ENCODE peak calls at places on chromosomes 4 and X, in seven cellular contexts. L, N, W, C, D, R and U are unnamed samples.

GRCh38 chr4:155667538-155668511 is 1.2 kb downstream of the GUCY1A1 start:
- DNase-seq in W (no peak), L (peak; percentile 40), R (peak; percentile 67), N (peak; percentile 46), D (peak; percentile 4), C (peak; percentile 57), U (peak; percentile 42)

GRCh38 chrX:9135901-9136510 is 102.1 kb upstream of the FAM9B start:
- DNase-seq in R (no peak), N (no peak), W (no peak), D (no peak), C (no peak), L (no peak), U (no peak)

GRCh38 chrX:40938418-40938817 is 146.8 kb upstream of the USP9X start:
- DNase-seq in W (no peak), N (no peak), R (no peak), C (no peak), D (no peak), L (no peak), U (no peak)

GRCh38 chrX:139158256-139158655 is 372.3 kb upstream of the F9 start:
- DNase-seq in N (no peak), D (no peak), C (no peak), W (no peak), R (no peak), L (no peak), U (no peak)

GRCh38 chr4:52643846-52644245 is 15.3 kb downstream of the USP46 start:
- DNase-seq in N (no peak), R (no peak), C (peak; percentile 27), L (no peak), W (no peak), D (peak; percentile 55), U (no peak)

GRCh38 chrX:14802943-14803710 is 69.7 kb downstream of the FANCB start:
- DNase-seq in C (peak; percentile 24), W (no peak), R (no peak), N (no peak), L (no peak), D (no peak), U (no peak)

GRCh38 chr4:142329304-142329703 is 516.8 kb downstream of the INPP4B start:
- DNase-seq in N (no peak), C (no peak), L (no peak), D (no peak), R (no peak), W (no peak), U (no peak)

GRCh38 chr4:61772116-61772515 is 572.0 kb downstream of the ADGRL3 start:
- DNase-seq in N (no peak), D (no peak), R (no peak), L (no peak), W (no peak), C (no peak), U (no peak)

GRCh38 chr4:60500860-60501259 is 699.3 kb upstream of the ADGRL3 start:
- DNase-seq in N (no peak), R (no peak), D (no peak), W (no peak), L (no peak), C (peak; percentile 3), U (no peak)

GRCh38 chr4:108081251-108081650 is 87.5 kb downstream of the LEF1 start:
- DNase-seq in C (no peak), D (no peak), L (no peak), R (no peak), N (no peak), W (no peak), U (no peak)

GRCh38 chr4:42482516-42483327 is 85.4 kb downstream of the SHISA3 start:
- DNase-seq in N (no peak), D (no peak), R (no peak), C (no peak), L (no peak), W (no peak), U (no peak)

GRCh38 chrX:87664381-87664780 is 146.8 kb downstream of the KLHL4 start:
- DNase-seq in W (no peak), C (no peak), N (no peak), L (peak; percentile 59), D (peak; percentile 0), R (no peak), U (no peak)

GRCh38 chr4:59091376-59092142 is 1981.4 kb upstream of the IGFBP7 start:
- DNase-seq in R (no peak), L (no peak), W (no peak), N (peak; percentile 48), D (no peak), C (no peak), U (peak; percentile 11)

GRCh38 chrX:115592997-115593734 is 32.2 kb downstream of the PLS3 start:
- DNase-seq in W (no peak), R (no peak), D (no peak), N (no peak), C (no peak), L (no peak), U (no peak)

GRCh38 chrX:42686706-42687105 is 91.3 kb downstream of the PPP1R2C start:
- DNase-seq in R (no peak), L (no peak), C (peak; percentile 4), D (no peak), N (no peak), W (no peak), U (no peak)

GRCh38 chrX:46376246-46376885 is 168.9 kb downstream of the ZNF674 start:
- DNase-seq in R (peak; percentile 13), D (no peak), L (peak; percentile 20), C (peak; percentile 51), W (no peak), N (peak; percentile 56), U (peak; percentile 11)